ENCODE peak calls at places on chromosomes 7 and 10, in five cellular contexts. R is heart left ventricle, W is GM13977, M is suprapubic skin, N is epithelial cell of esophagus. X is an unnamed sample.

GRCh38 chr10:91596821-91597396 is 36.0 kb downstream of the PPP1R3C start:
- DNase-seq in W (no peak), M (no peak), N (peak), R (no peak), X (no peak)

GRCh38 chr7:128347573-128348147 is 4.0 kb upstream of the RBM28 start:
- DNase-seq in M (no peak), W (peak), N (peak), R (no peak), X (no peak)

GRCh38 chr10:58299580-58299979 is 30.6 kb downstream of the CISD1 start:
- DNase-seq in R (peak), W (peak), M (no peak), N (peak), X (peak)

GRCh38 chr10:85648279-85648754 is 718.3 kb downstream of the GRID1 start:
- DNase-seq in N (peak), W (no peak), M (no peak), R (no peak), X (no peak)

GRCh38 chr10:23412223-23412622 is 26.7 kb upstream of the OTUD1 start:
- DNase-seq in R (no peak), N (peak), W (no peak), M (no peak), X (no peak)

GRCh38 chr10:119478111-119479047 is 64.1 kb downstream of the RGS10 start:
- DNase-seq in R (no peak), N (no peak), W (peak), M (no peak), X (no peak)

GRCh38 chr10:13960603-13961002 is 370.1 kb downstream of the FRMD4A start:
- DNase-seq in M (no peak), N (no peak), W (no peak), R (no peak), X (no peak)

GRCh38 chr7:157487046-157487770 is 150.4 kb downstream of the DNAJB6 start:
- DNase-seq in W (no peak), N (no peak), M (no peak), R (peak), X (no peak)

GRCh38 chr10:68470300-68470699 is 1.5 kb downstream of the DNA2 start:
- DNase-seq in N (no peak), R (no peak), M (no peak), W (no peak), X (no peak)

GRCh38 chr7:23394828-23395227 is 75.5 kb downstream of the IGF2BP3 start:
- DNase-seq in W (no peak), R (no peak), M (no peak), N (no peak), X (no peak)

GRCh38 chr7:70000747-70001348 is 402.6 kb downstream of the AUTS2 start:
- DNase-seq in M (no peak), R (no peak), W (no peak), N (no peak), X (no peak)

GRCh38 chr10:119595715-119596515 is 849 bp downstream of the TIAL1 start:
- DNase-seq in W (peak), R (peak), M (peak), N (peak), X (peak)

GRCh38 chr7:27606270-27607209 is 56.1 kb downstream of the HIBADH start:
- DNase-seq in N (peak), M (no peak), R (no peak), W (no peak), X (no peak)

GRCh38 chr7:111112439-111112838 is 21.5 kb downstream of the LRRN3 start:
- DNase-seq in N (no peak), R (no peak), W (no peak), M (no peak), X (no peak)

GRCh38 chr7:158919686-158920085 is 63.3 kb downstream of the DYNC2I1 start:
- DNase-seq in R (no peak), W (no peak), N (no peak), M (no peak), X (no peak)

GRCh38 chr10:105291571-105291970 is 650.5 kb downstream of the SORCS3 start:
- DNase-seq in M (no peak), R (no peak), N (peak), W (no peak), X (no peak)

GRCh38 chr7:99919814-99920618 is 686 bp upstream of the TRIM4 start:
- DNase-seq in R (no peak), W (no peak), N (no peak), M (no peak), X (no peak)

GRCh38 chr7:73628504-73628903 is 4.2 kb upstream of the MLXIPL start:
- DNase-seq in R (no peak), N (no peak), M (no peak), W (no peak), X (no peak)

GRCh38 chr7:73624669-73625001 is 313 bp upstream of the MLXIPL start:
- DNase-seq in M (no peak), N (no peak), R (no peak), W (no peak), X (no peak)

GRCh38 chr7:73623798-73624668 is at the start of gene MLXIPL:
- DNase-seq in R (peak), N (peak), W (peak), M (peak), X (peak)

GRCh38 chr7:73625276-73625675 is 954 bp upstream of the MLXIPL start:
- DNase-seq in R (no peak), N (no peak), W (no peak), M (no peak), X (no peak)

GRCh38 chr7:73626814-73627213 is 2.5 kb upstream of the MLXIPL start:
- DNase-seq in R (no peak), M (no peak), W (no peak), N (peak), X (no peak)
- TF ChIP-seq CTCF in R (no peak), M (no peak), W (no peak), N (peak), X (no peak)

GRCh38 chr10:71621263-71621751 is 98.3 kb downstream of the C10orf105 start:
- DNase-seq in W (no peak), N (no peak), M (no peak), R (no peak), X (no peak)

GRCh38 chr10:71621783-71622526 is 97.6 kb downstream of the C10orf105 start:
- DNase-seq in R (no peak), N (peak), M (no peak), W (no peak), X (no peak)

GRCh38 chr10:71623986-71624291 is 95.6 kb downstream of the C10orf105 start:
- DNase-seq in W (no peak), N (no peak), R (no peak), M (no peak), X (no peak)

GRCh38 chr10:71622656-71623055 is 96.9 kb downstream of the C10orf105 start:
- DNase-seq in W (no peak), N (no peak), M (no peak), R (no peak), X (no peak)

DNA sequence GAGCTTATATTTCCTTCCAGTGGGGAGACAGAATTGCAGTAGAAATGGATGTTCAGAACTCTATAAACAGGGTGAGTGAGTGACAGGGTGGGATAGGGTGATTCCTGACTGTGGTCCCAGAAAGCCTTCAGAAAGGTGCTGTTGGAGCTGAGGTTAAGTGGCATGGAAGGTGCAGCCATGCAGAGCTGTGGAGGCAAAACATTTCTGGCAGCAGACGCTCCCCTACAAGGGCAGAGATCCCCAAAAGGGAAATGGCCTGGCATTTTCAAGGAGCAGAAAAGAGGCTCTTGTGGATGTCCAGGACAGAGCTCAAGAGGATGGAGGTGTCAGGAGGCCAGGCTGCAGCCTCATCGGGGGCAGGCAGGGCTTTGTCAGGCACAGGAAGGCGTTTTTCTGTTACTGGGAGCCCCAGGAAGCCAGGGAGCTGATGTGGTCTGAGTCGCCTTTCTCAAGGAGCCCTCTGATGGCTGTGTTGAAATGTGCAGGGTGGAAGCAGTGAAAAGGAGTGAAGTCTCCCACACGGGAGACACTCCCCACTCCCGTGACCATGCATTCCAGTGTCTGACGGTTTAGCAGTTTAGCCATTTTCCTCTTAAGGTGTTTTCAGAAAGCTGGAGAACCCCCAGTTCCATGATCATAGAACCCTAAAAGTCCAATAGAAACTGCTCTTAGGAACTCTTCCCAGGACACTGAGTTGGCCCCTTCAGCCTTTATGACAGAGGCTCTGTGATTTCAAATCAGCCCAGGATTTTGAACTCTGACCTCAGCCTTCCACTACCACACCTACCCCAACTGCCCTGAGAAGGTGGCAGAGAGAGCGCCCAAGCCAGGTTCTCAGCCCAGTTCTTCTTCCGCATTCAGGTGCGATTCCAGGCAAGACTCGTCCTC is 96.2 kb downstream of the C10orf105 start:
- DNase-seq in R (no peak), W (peak), N (peak), M (no peak), X (no peak)
- TF ChIP-seq CTCF in R (peak), W (peak), N (peak), M (no peak), X (no peak)

GRCh38 chr7:130273863-130274262 is 7.2 kb downstream of the CPA2 start:
- DNase-seq in M (no peak), R (no peak), N (peak), W (no peak), X (no peak)
- TF ChIP-seq CTCF in M (no peak), R (peak), N (no peak), W (no peak), X (no peak)

DNA sequence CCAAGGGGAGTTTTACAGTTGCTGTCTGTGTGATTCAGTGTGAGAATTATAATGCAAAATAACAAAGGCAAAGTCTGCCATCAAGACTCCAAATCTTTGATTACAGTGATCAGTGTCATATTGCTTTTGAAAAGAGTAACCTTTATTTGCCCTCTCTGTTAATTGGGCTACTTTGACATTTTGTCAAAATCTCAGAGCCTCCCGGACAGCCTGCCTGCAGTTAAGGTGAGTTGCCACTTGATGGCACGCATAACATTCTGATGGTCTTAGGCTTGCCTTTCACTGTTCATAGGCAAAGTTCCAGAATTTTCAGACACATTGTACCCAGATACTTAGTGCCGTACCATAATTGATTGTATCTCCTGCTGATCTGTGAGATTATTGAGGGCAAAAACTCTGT is 253.5 kb downstream of the ABCA13 start:
- DNase-seq in R (no peak), M (no peak), N (peak), W (peak), X (no peak)
- TF ChIP-seq CTCF in R (peak), M (no peak), N (peak), W (peak), X (no peak)

GRCh38 chr10:53023411-53023810 is 250.8 kb upstream of the MBL2 start:
- DNase-seq in R (no peak), W (no peak), N (peak), M (no peak), X (no peak)
- TF ChIP-seq CTCF in R (no peak), W (no peak), N (no peak), M (no peak), X (no peak)

GRCh38 chr7:2629740-2630681 is 1.8 kb upstream of the TTYH3 start:
- DNase-seq in W (no peak), R (no peak), N (peak), M (no peak), X (no peak)
- TF ChIP-seq CTCF in W (no peak), R (no peak), N (no peak), M (no peak), X (no peak)

GRCh38 chr7:133854739-133855138 is 272.4 kb upstream of the LRGUK start:
- DNase-seq in N (peak), W (peak), R (no peak), M (no peak), X (no peak)
- TF ChIP-seq CTCF in N (peak), W (peak), R (no peak), M (no peak), X (no peak)

GRCh38 chr10:12252882-12253546 is 57.0 kb downstream of the CDC123 start:
- DNase-seq in R (no peak), M (no peak), N (no peak), W (peak), X (no peak)
- TF ChIP-seq CTCF in R (no peak), M (no peak), N (no peak), W (peak), X (no peak)

X was measured in omental fat pad.